ENCODE peak calls at places on chromosomes 5 and 9, in eight cellular contexts. Z is A549; B is iPS DF 19.7; N is activated CD8-positive, alpha-beta T cell treated with anti-CD3 and anti-CD28 coated beads, Interleukin-2, amount 10 ng/mL, durations not matched to agents 7 days and 5 days; F is RWPE1; V is GM12891; H is A172; G is AML-193. C is an unnamed sample.

GRCh38 chr9:129719135-129719534 is 33.7 kb downstream of the PTGES start:
- DNase-seq in F (no peak), Z (no peak), H (no peak), N (no peak), V (no peak), G (no peak), B (no peak), C (no peak)

GRCh38 chr5:76953551-76954382 is 922 bp downstream of the CRHBP start:
- DNase-seq in F (no peak), G (no peak), Z (peak), V (no peak), N (no peak), H (no peak), B (no peak), C (no peak)

GRCh38 chr9:129751841-129752801 is 721 bp downstream of the PTGES start:
- DNase-seq in B (no peak), V (no peak), H (no peak), N (no peak), Z (no peak), G (no peak), F (peak), C (no peak)

GRCh38 chr9:134838651-134839431 is 41.8 kb upstream of the FCN2 start:
- DNase-seq in F (no peak), Z (no peak), B (no peak), G (no peak), H (no peak), V (no peak), N (no peak), C (no peak)

GRCh38 chr9:124869466-124869985 is 7.6 kb downstream of the ARPC5L start:
- DNase-seq in Z (no peak), H (no peak), N (peak), F (peak), B (no peak), G (no peak), V (no peak), C (no peak)

GRCh38 chr5:165981721-165982120 is 2309.7 kb upstream of the WWC1 start:
- DNase-seq in V (no peak), G (no peak), B (no peak), H (no peak), Z (no peak), N (no peak), F (no peak), C (no peak)

GRCh38 chr5:51518607-51519006 is 135.4 kb downstream of the ISL1 start:
- DNase-seq in N (no peak), Z (no peak), V (no peak), H (no peak), F (no peak), B (no peak), G (no peak), C (no peak)

GRCh38 chr5:83277154-83277553 is 194.4 kb upstream of the VCAN start:
- DNase-seq in Z (no peak), B (no peak), G (no peak), H (no peak), F (no peak), N (no peak), V (no peak), C (no peak)

C was measured in NCI-H1436 treated with DMSO at 0.1 percent for 48 hours.